ENCODE peak calls at places on chromosomes 11 and 22, in nine cellular contexts. One of them, this sample, is unnamed.

GRCh38 chr11:123822022-123822421 is 15.9 kb upstream of the OR6M1 start:
- DNase-seq in prostate gland: no peak
- DNase-seq in IMR-90: no peak
- DNase-seq in sigmoid colon: no peak
- DNase-seq in body of pancreas: peak; percentile 59
- DNase-seq in stomach: no peak
- DNase-seq in heart left ventricle: no peak
- DNase-seq in endothelial cell of umbilical vein: peak; percentile 27
- DNase-seq in HepG2: no peak
- DNase-seq in this sample: no peak

GRCh38 chr22:20399866-20400605 is 6.1 kb downstream of the ZNF74 start:
- DNase-seq in prostate gland: no peak
- DNase-seq in IMR-90: no peak
- DNase-seq in HepG2: no peak
- DNase-seq in sigmoid colon: no peak
- DNase-seq in body of pancreas: no peak
- DNase-seq in heart left ventricle: no peak
- DNase-seq in stomach: no peak
- DNase-seq in endothelial cell of umbilical vein: no peak
- DNase-seq in this sample: peak; percentile 40

GRCh38 chr11:68373810-68374501 is 61.6 kb downstream of the LRP5 start:
- DNase-seq in sigmoid colon: no peak
- DNase-seq in body of pancreas: peak; percentile 72
- DNase-seq in HepG2: peak; percentile 81
- DNase-seq in prostate gland: peak; percentile 42
- DNase-seq in endothelial cell of umbilical vein: peak; percentile 50
- DNase-seq in stomach: peak; percentile 61
- DNase-seq in IMR-90: peak; percentile 15
- DNase-seq in heart left ventricle: peak; percentile 81
- DNase-seq in this sample: no peak

GRCh38 chr22:23675502-23676415 is 15.1 kb upstream of the RGL4 start:
- DNase-seq in body of pancreas: peak; percentile 85
- DNase-seq in stomach: peak; percentile 86
- DNase-seq in HepG2: peak; percentile 69
- DNase-seq in endothelial cell of umbilical vein: no peak
- DNase-seq in sigmoid colon: peak; percentile 65
- DNase-seq in IMR-90: no peak
- DNase-seq in prostate gland: no peak
- DNase-seq in heart left ventricle: no peak
- DNase-seq in this sample: no peak

GRCh38 chr22:19729507-19729906 is 6.2 kb downstream of the GP1BB start:
- DNase-seq in sigmoid colon: no peak
- DNase-seq in prostate gland: no peak
- DNase-seq in heart left ventricle: no peak
- DNase-seq in body of pancreas: no peak
- DNase-seq in IMR-90: no peak
- DNase-seq in endothelial cell of umbilical vein: no peak
- DNase-seq in HepG2: no peak
- DNase-seq in stomach: no peak
- DNase-seq in this sample: no peak

GRCh38 chr11:109023029-109023428 is 358.2 kb downstream of the DDX10 start:
- DNase-seq in stomach: no peak
- DNase-seq in prostate gland: no peak
- DNase-seq in HepG2: no peak
- DNase-seq in body of pancreas: no peak
- DNase-seq in heart left ventricle: no peak
- DNase-seq in endothelial cell of umbilical vein: no peak
- DNase-seq in sigmoid colon: no peak
- DNase-seq in IMR-90: no peak
- DNase-seq in this sample: no peak

GRCh38 chr22:45642966-45643365 is 28.7 kb upstream of the ATXN10 start:
- DNase-seq in endothelial cell of umbilical vein: no peak
- DNase-seq in sigmoid colon: no peak
- DNase-seq in IMR-90: no peak
- DNase-seq in heart left ventricle: no peak
- DNase-seq in stomach: no peak
- DNase-seq in body of pancreas: no peak
- DNase-seq in HepG2: no peak
- DNase-seq in prostate gland: no peak
- DNase-seq in this sample: no peak

GRCh38 chr11:111454561-111455192 is 57.5 kb downstream of the BTG4 start:
- DNase-seq in stomach: no peak
- DNase-seq in endothelial cell of umbilical vein: peak; percentile 8
- DNase-seq in body of pancreas: no peak
- DNase-seq in IMR-90: peak; percentile 73
- DNase-seq in prostate gland: peak; percentile 49
- DNase-seq in HepG2: peak; percentile 42
- DNase-seq in sigmoid colon: no peak
- DNase-seq in heart left ventricle: no peak
- DNase-seq in this sample: no peak

GRCh38 chr22:36546932-36547331 is 18.0 kb upstream of the EIF3D start:
- DNase-seq in body of pancreas: no peak
- DNase-seq in stomach: no peak
- DNase-seq in prostate gland: no peak
- DNase-seq in sigmoid colon: no peak
- DNase-seq in IMR-90: peak; percentile 92
- DNase-seq in heart left ventricle: no peak
- DNase-seq in HepG2: peak; percentile 9
- DNase-seq in endothelial cell of umbilical vein: peak; percentile 15
- DNase-seq in this sample: no peak

GRCh38 chr22:45717787-45718186 is 46.2 kb downstream of the ATXN10 start:
- DNase-seq in IMR-90: peak; percentile 79
- DNase-seq in heart left ventricle: no peak
- DNase-seq in prostate gland: no peak
- DNase-seq in stomach: no peak
- DNase-seq in HepG2: no peak
- DNase-seq in body of pancreas: no peak
- DNase-seq in endothelial cell of umbilical vein: no peak
- DNase-seq in sigmoid colon: no peak
- DNase-seq in this sample: no peak

GRCh38 chr22:21684492-21685163 is 18.8 kb downstream of the PPIL2 start:
- DNase-seq in stomach: no peak
- DNase-seq in HepG2: no peak
- DNase-seq in endothelial cell of umbilical vein: no peak
- DNase-seq in body of pancreas: no peak
- DNase-seq in prostate gland: no peak
- DNase-seq in heart left ventricle: no peak
- DNase-seq in sigmoid colon: no peak
- DNase-seq in IMR-90: no peak
- DNase-seq in this sample: no peak

GRCh38 chr11:15275141-15275540 is 160.4 kb downstream of the INSC start:
- DNase-seq in HepG2: no peak
- DNase-seq in IMR-90: no peak
- DNase-seq in prostate gland: no peak
- DNase-seq in sigmoid colon: no peak
- DNase-seq in stomach: no peak
- DNase-seq in endothelial cell of umbilical vein: no peak
- DNase-seq in heart left ventricle: no peak
- DNase-seq in body of pancreas: no peak
- DNase-seq in this sample: no peak

GRCh38 chr22:47322854-47323253 is 560.4 kb downstream of the TBC1D22A start:
- DNase-seq in stomach: no peak
- DNase-seq in HepG2: no peak
- DNase-seq in endothelial cell of umbilical vein: no peak
- DNase-seq in sigmoid colon: no peak
- DNase-seq in prostate gland: no peak
- DNase-seq in body of pancreas: no peak
- DNase-seq in IMR-90: no peak
- DNase-seq in heart left ventricle: no peak
- DNase-seq in this sample: peak; percentile 68

GRCh38 chr11:119121811-119122124 is 388 bp downstream of the HINFP start:
- DNase-seq in IMR-90: no peak
- DNase-seq in body of pancreas: no peak
- DNase-seq in prostate gland: no peak
- DNase-seq in sigmoid colon: no peak
- DNase-seq in HepG2: no peak
- DNase-seq in stomach: no peak
- DNase-seq in endothelial cell of umbilical vein: no peak
- DNase-seq in heart left ventricle: no peak
- DNase-seq in this sample: no peak

GRCh38 chr11:12150831-12151382 is 40.5 kb downstream of the MICAL2 start:
- DNase-seq in prostate gland: no peak
- DNase-seq in HepG2: no peak
- DNase-seq in body of pancreas: no peak
- DNase-seq in sigmoid colon: no peak
- DNase-seq in IMR-90: peak; percentile 93
- DNase-seq in stomach: no peak
- DNase-seq in endothelial cell of umbilical vein: no peak
- DNase-seq in heart left ventricle: no peak
- DNase-seq in this sample: no peak

GRCh38 chr11:44404323-44404705 is 94.4 kb upstream of the ALX4 start:
- DNase-seq in stomach: no peak
- DNase-seq in sigmoid colon: no peak
- DNase-seq in endothelial cell of umbilical vein: no peak
- DNase-seq in prostate gland: no peak
- DNase-seq in heart left ventricle: no peak
- DNase-seq in IMR-90: no peak
- DNase-seq in body of pancreas: no peak
- DNase-seq in HepG2: no peak
- DNase-seq in this sample: peak; percentile 21

GRCh38 chr11:44403587-44404322 is 93.8 kb upstream of the ALX4 start:
- DNase-seq in sigmoid colon: no peak
- DNase-seq in body of pancreas: no peak
- DNase-seq in stomach: no peak
- DNase-seq in prostate gland: no peak
- DNase-seq in IMR-90: no peak
- DNase-seq in heart left ventricle: no peak
- DNase-seq in HepG2: no peak
- DNase-seq in endothelial cell of umbilical vein: no peak
- DNase-seq in this sample: peak; percentile 3

GRCh38 chr11:44402466-44403075 is 92.6 kb upstream of the ALX4 start:
- DNase-seq in IMR-90: no peak
- DNase-seq in heart left ventricle: no peak
- DNase-seq in stomach: no peak
- DNase-seq in sigmoid colon: no peak
- DNase-seq in body of pancreas: no peak
- DNase-seq in endothelial cell of umbilical vein: no peak
- DNase-seq in HepG2: no peak
- DNase-seq in prostate gland: no peak
- DNase-seq in this sample: no peak

GRCh38 chr11:44404736-44405395 is 94.9 kb upstream of the ALX4 start:
- DNase-seq in stomach: no peak
- DNase-seq in sigmoid colon: no peak
- DNase-seq in heart left ventricle: no peak
- DNase-seq in body of pancreas: no peak
- DNase-seq in endothelial cell of umbilical vein: no peak
- DNase-seq in prostate gland: no peak
- DNase-seq in IMR-90: no peak
- DNase-seq in HepG2: no peak
- DNase-seq in this sample: no peak

DNA sequence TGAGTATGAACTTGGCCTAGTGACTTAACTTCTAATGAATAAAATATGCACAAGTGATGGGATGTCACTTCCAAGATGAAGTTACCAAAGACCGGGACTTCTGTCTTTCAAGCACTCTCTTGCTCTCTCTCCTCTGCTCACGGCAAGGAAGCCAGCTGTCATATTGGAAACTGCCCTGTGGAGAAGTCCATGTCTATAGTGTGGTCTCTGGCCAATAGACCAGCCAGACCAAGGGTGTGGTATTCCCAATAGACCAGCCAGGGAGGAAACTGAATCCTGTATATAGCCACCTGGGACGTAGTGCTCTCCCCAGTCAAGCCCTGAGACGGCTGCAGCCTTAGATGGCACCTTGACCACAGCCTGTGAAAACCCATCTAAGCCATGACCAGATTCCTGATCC is 93.2 kb upstream of the ALX4 start:
- DNase-seq in sigmoid colon: no peak
- DNase-seq in heart left ventricle: no peak
- DNase-seq in IMR-90: no peak
- DNase-seq in body of pancreas: no peak
- DNase-seq in prostate gland: no peak
- DNase-seq in HepG2: no peak
- DNase-seq in endothelial cell of umbilical vein: no peak
- DNase-seq in stomach: no peak
- DNase-seq in this sample: peak; percentile 9
- H3K4me3 ChIP-seq in sigmoid colon: no peak overlapping the region
- H3K4me3 ChIP-seq in heart left ventricle: no peak overlapping the region
- H3K4me3 ChIP-seq in IMR-90: no peak overlapping the region
- H3K4me3 ChIP-seq in body of pancreas: no peak overlapping the region
- H3K4me3 ChIP-seq in prostate gland: no peak overlapping the region
- H3K4me3 ChIP-seq in HepG2: no peak overlapping the region
- H3K4me3 ChIP-seq in endothelial cell of umbilical vein: no peak overlapping the region
- H3K4me3 ChIP-seq in stomach: no peak overlapping the region
- H3K4me3 ChIP-seq in this sample: no peak overlapping the region

DNA sequence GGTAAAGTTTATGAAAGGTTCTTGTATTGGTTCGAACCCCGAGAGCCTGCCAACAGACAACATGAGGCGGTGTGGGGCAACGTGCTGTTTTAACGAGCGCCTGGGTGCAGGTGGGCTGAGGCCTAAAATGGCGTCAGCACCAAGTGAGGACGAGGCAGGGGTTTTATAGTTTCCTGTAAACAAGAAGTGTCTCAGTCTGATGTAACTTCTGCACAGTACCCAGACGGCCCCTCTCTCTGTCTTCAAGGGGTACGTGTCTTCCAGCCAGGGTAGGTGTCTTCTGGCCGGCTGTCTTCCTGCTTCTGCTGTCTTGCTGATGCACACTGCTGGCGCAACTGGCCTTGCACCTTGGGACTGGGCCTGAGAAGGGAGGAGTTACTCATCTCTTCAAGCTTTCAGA is 2.7 kb downstream of the PPFIBP2 start:
- DNase-seq in stomach: no peak
- DNase-seq in endothelial cell of umbilical vein: no peak
- DNase-seq in IMR-90: no peak
- DNase-seq in HepG2: no peak
- DNase-seq in prostate gland: no peak
- DNase-seq in heart left ventricle: no peak
- DNase-seq in sigmoid colon: no peak
- DNase-seq in body of pancreas: no peak
- DNase-seq in this sample: peak; percentile 68
- TF ChIP-seq POLR2A in stomach: no peak
- TF ChIP-seq POLR2A in endothelial cell of umbilical vein: no peak
- TF ChIP-seq POLR2A in IMR-90: no peak
- TF ChIP-seq POLR2A in HepG2: no peak
- TF ChIP-seq POLR2A in prostate gland: no peak
- TF ChIP-seq POLR2A in heart left ventricle: no peak
- TF ChIP-seq POLR2A in sigmoid colon: no peak
- TF ChIP-seq POLR2A in body of pancreas: no peak
- TF ChIP-seq POLR2A in this sample: no peak

GRCh38 chr22:25403752-25404471 is 160.6 kb upstream of the GRK3 start:
- DNase-seq in endothelial cell of umbilical vein: no peak
- DNase-seq in stomach: no peak
- DNase-seq in IMR-90: peak; percentile 41
- DNase-seq in HepG2: peak; percentile 15
- DNase-seq in body of pancreas: no peak
- DNase-seq in sigmoid colon: peak; percentile 64
- DNase-seq in prostate gland: no peak
- DNase-seq in heart left ventricle: no peak
- DNase-seq in this sample: no peak
- TF ChIP-seq CTCF in endothelial cell of umbilical vein: no peak
- TF ChIP-seq CTCF in stomach: no peak
- TF ChIP-seq CTCF in IMR-90: no peak
- TF ChIP-seq CTCF in HepG2: peak; percentile 4
- TF ChIP-seq CTCF in body of pancreas: no peak
- TF ChIP-seq CTCF in sigmoid colon: no peak
- TF ChIP-seq CTCF in prostate gland: no peak
- TF ChIP-seq CTCF in heart left ventricle: no peak
- TF ChIP-seq CTCF in this sample: no peak

DNA sequence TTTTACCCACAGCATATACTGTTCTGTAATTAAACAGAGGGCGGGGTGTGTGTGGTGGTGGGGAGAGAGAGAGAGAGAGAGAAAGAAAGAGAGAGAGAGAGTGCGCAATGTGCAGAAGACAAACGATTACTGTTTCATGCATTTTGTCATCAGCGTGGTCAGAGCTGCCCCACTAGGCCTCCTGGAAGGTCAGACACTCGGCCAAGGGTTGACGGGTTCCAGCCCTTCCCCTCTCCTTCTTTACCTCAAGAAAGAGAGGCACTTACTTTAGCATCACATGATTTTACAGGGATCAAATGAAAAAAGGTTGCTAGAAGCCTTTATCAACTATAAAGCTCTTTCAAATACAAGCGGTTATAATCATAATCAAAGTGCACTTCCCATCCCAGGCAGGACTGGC is 269.2 kb upstream of the SORL1-AS1 start:
- DNase-seq in endothelial cell of umbilical vein: no peak
- DNase-seq in body of pancreas: peak; percentile 9
- DNase-seq in HepG2: no peak
- DNase-seq in stomach: no peak
- DNase-seq in IMR-90: no peak
- DNase-seq in prostate gland: no peak
- DNase-seq in sigmoid colon: peak; percentile 72
- DNase-seq in heart left ventricle: no peak
- DNase-seq in this sample: no peak
- H3K4me3 ChIP-seq in endothelial cell of umbilical vein: no peak overlapping the region
- H3K4me3 ChIP-seq in body of pancreas: no peak overlapping the region
- H3K4me3 ChIP-seq in HepG2: peak overlapping the region; percentile 41
- H3K4me3 ChIP-seq in stomach: peak overlapping the region; percentile 40
- H3K4me3 ChIP-seq in IMR-90: no peak overlapping the region
- H3K4me3 ChIP-seq in prostate gland: no peak overlapping the region
- H3K4me3 ChIP-seq in sigmoid colon: peak overlapping the region; percentile 49
- H3K4me3 ChIP-seq in heart left ventricle: peak overlapping the region; percentile 49
- H3K4me3 ChIP-seq in this sample: no peak overlapping the region